ENCODE peak calls at places on chromosomes 4 and X, in seven cellular contexts. G is mucosa of gallbladder; B is stimulated activated CD4-positive, alpha-beta T cell treated with anti-CD3 and anti-CD28 coated beads, Interleukin-2, amount 100 ng/mL, for 48 hours; A is CD4-positive, alpha-beta T cell; R is cardiac fibroblast; Y is pulmonary artery endothelial cell; V is H7. H is an unnamed sample.

GRCh38 chr4:65416875-65417274 is 253.4 kb downstream of the EPHA5 start:
- DNase-seq in V (no peak), G (peak; percentile 73), A (no peak), B (no peak), R (peak; percentile 7), Y (no peak), H (no peak)

GRCh38 chrX:139930923-139931645 is 1.8 kb downstream of the ATP11C start:
- DNase-seq in Y (no peak), R (peak; percentile 14), A (peak; percentile 3), B (peak; percentile 2), G (no peak), V (peak; percentile 60), H (no peak)

GRCh38 chr4:76696109-76696508 is 201.8 kb downstream of the SOWAHB start:
- DNase-seq in G (no peak), R (no peak), V (peak; percentile 62), Y (no peak), A (no peak), B (no peak), H (no peak)

GRCh38 chrX:103685396-103685795 is 1.1 kb downstream of the MORF4L2 start:
- DNase-seq in G (no peak), R (no peak), A (no peak), B (no peak), Y (no peak), V (no peak), H (no peak)

GRCh38 chr4:127400736-127401346 is 231.9 kb upstream of the INTU start:
- DNase-seq in Y (peak; percentile 48), B (peak; percentile 25), G (peak; percentile 51), R (peak; percentile 84), A (no peak), V (peak; percentile 19), H (peak; percentile 19)

GRCh38 chrX:9342581-9343051 is 122.2 kb upstream of the TBL1X start:
- DNase-seq in A (peak; percentile 27), V (peak; percentile 95), Y (peak; percentile 36), G (peak; percentile 82), B (no peak), R (peak; percentile 89), H (peak; percentile 85)

GRCh38 chr4:173572493-173573129 is 42.6 kb upstream of the HAND2 start:
- DNase-seq in B (no peak), A (no peak), V (no peak), R (no peak), Y (no peak), G (no peak), H (no peak)

GRCh38 chrX:122818068-122818467 is 366.0 kb upstream of the GRIA3 start:
- DNase-seq in A (no peak), G (no peak), R (no peak), V (no peak), B (no peak), Y (no peak), H (no peak)

GRCh38 chrX:17047224-17047623 is 100.8 kb downstream of the REPS2 start:
- DNase-seq in B (no peak), R (no peak), G (no peak), Y (no peak), A (no peak), V (no peak), H (no peak)

GRCh38 chr4:791866-792630 is 33.9 kb downstream of the CPLX1 start:
- DNase-seq in B (peak; percentile 34), G (no peak), R (peak; percentile 31), V (peak; percentile 81), A (peak; percentile 26), Y (no peak), H (no peak)

GRCh38 chr4:169039271-169039954 is 29.4 kb upstream of the CBR4 start:
- DNase-seq in G (no peak), V (no peak), B (no peak), Y (no peak), A (no peak), R (no peak), H (no peak)

GRCh38 chr4:168797176-168797575 is 212.9 kb downstream of the CBR4 start:
- DNase-seq in B (no peak), V (no peak), Y (no peak), A (no peak), R (peak; percentile 77), G (no peak), H (no peak)

GRCh38 chrX:26442340-26442739 is 226.4 kb downstream of the MAGEB5 start:
- DNase-seq in G (no peak), A (no peak), R (peak; percentile 2), Y (peak; percentile 17), B (no peak), V (peak; percentile 2), H (no peak)

GRCh38 chr4:53507671-53508286 is 83.5 kb downstream of the LNX1 start:
- DNase-seq in R (peak; percentile 98), Y (peak; percentile 33), G (peak; percentile 73), B (no peak), A (no peak), V (no peak), H (no peak)

GRCh38 chrX:143635915-143636314 is at the start of gene SLITRK4:
- DNase-seq in Y (no peak), V (peak; percentile 51), A (no peak), R (peak; percentile 76), B (no peak), G (no peak), H (no peak)

GRCh38 chr4:26233350-26233749 is 87.5 kb upstream of the RBPJ start:
- DNase-seq in Y (no peak), G (no peak), V (no peak), R (no peak), B (no peak), A (no peak), H (no peak)

GRCh38 chr4:172287112-172287511 is 473.9 kb downstream of the GALNTL6 start:
- DNase-seq in V (no peak), B (no peak), Y (no peak), R (no peak), G (no peak), A (no peak), H (no peak)

GRCh38 chrX:115367956-115368355 is 78.4 kb downstream of the LUZP4 start:
- DNase-seq in V (no peak), Y (peak; percentile 29), B (no peak), G (no peak), R (no peak), A (no peak), H (no peak)

GRCh38 chrX:107450823-107451509 is 1.5 kb downstream of the FRMPD3 start:
- DNase-seq in G (no peak), A (no peak), Y (no peak), V (peak; percentile 87), R (no peak), B (no peak), H (no peak)

GRCh38 chr4:2647403-2648158 is 108.6 kb downstream of the TNIP2 start:
- DNase-seq in A (no peak), G (no peak), V (no peak), R (no peak), Y (no peak), B (no peak), H (no peak)

GRCh38 chrX:151396827-151397740 is at the start of gene VMA21:
- DNase-seq in R (peak; percentile 94), Y (peak; percentile 47), A (peak; percentile 65), B (peak; percentile 68), V (peak; percentile 89), G (peak; percentile 84), H (peak; percentile 87)

H was measured in uterus.